ENCODE peak calls at places on chromosome 11, in nine cellular contexts. R is esophagus squamous epithelium, K is iPS DF 6.9, C is HCT116, E is right cardiac atrium, W is cardiac muscle cell, M is fibroblast of lung, G is right lobe of liver, Q is AG04450. O is an unnamed sample. For H3K9me3, the result is how much of the 10 kb centered on the place peaks cover.

GRCh38 chr11:40186401-40187091 is 1272.9 kb downstream of the LRRC4C start:
- DNase-seq in K (no peak), R (no peak), W (no peak), E (no peak), M (no peak), G (no peak), C (no peak), Q (no peak), O (no peak)

GRCh38 chr11:127675602-127676001 is 675.0 kb upstream of the KIRREL3 start:
- DNase-seq in C (no peak), M (peak), R (no peak), G (no peak), K (no peak), E (no peak), W (no peak), Q (no peak), O (no peak)

GRCh38 chr11:69316941-69317340 is 23.0 kb downstream of the MYEOV start:
- DNase-seq in R (no peak), K (no peak), E (no peak), M (no peak), Q (no peak), C (no peak), W (no peak), G (peak), O (no peak)

GRCh38 chr11:11016123-11016522 is 158.3 kb upstream of the ZBED5 start:
- DNase-seq in W (no peak), G (no peak), C (no peak), K (no peak), R (no peak), M (peak), E (no peak), Q (no peak), O (no peak)

GRCh38 chr11:9716275-9717039 is 52.6 kb downstream of the SWAP70 start:
- DNase-seq in G (no peak), Q (peak), E (peak), C (no peak), M (peak), W (no peak), R (no peak), K (no peak), O (peak)

GRCh38 chr11:89381094-89381493 is 110.1 kb downstream of the NOX4 start:
- DNase-seq in E (no peak), C (no peak), W (no peak), M (peak), Q (peak), G (no peak), K (no peak), R (no peak), O (no peak)

GRCh38 chr11:62372871-62373270 is 35.6 kb downstream of the ASRGL1 start:
- DNase-seq in G (no peak), E (no peak), C (no peak), R (no peak), W (no peak), K (no peak), Q (no peak), M (no peak), O (no peak)

GRCh38 chr11:70012134-70012733 is 65.9 kb upstream of the ANO1 start:
- DNase-seq in G (no peak), M (no peak), K (no peak), Q (no peak), C (no peak), R (no peak), W (no peak), E (no peak), O (no peak)

GRCh38 chr11:77173494-77173893 is 45.4 kb downstream of the MYO7A start:
- DNase-seq in K (no peak), Q (no peak), C (no peak), M (no peak), R (no peak), E (no peak), G (peak), W (no peak), O (no peak)

GRCh38 chr11:39432929-39433328 is 2026.5 kb downstream of the LRRC4C start:
- DNase-seq in C (no peak), M (no peak), G (no peak), R (no peak), E (no peak), W (no peak), K (no peak), Q (no peak), O (no peak)

GRCh38 chr11:1674194-1674878 is 22.7 kb upstream of the KRTAP5-6 start:
- DNase-seq in R (no peak), C (no peak), G (no peak), Q (no peak), E (no peak), M (no peak), W (no peak), K (no peak), O (peak)

GRCh38 chr11:57480409-57481137 is 20.2 kb downstream of the RTN4RL2 start:
- DNase-seq in R (no peak), C (no peak), Q (no peak), K (no peak), M (peak), G (peak), E (peak), W (peak), O (peak)

GRCh38 chr11:9571071-9571765 is 2.3 kb upstream of the WEE1 start:
- DNase-seq in M (no peak), R (no peak), W (no peak), Q (no peak), E (no peak), G (no peak), K (no peak), C (no peak), O (no peak)

GRCh38 chr11:62458212-62459002 is 39.6 kb downstream of the SCGB1A1 start:
- DNase-seq in G (no peak), Q (no peak), M (no peak), E (no peak), R (no peak), C (no peak), W (no peak), K (no peak), O (no peak)

GRCh38 chr11:69892986-69893555 is 73.9 kb upstream of the FGF3 start:
- DNase-seq in G (peak), M (no peak), K (no peak), C (no peak), Q (no peak), E (no peak), R (no peak), W (no peak), O (peak)

GRCh38 chr11:44681698-44682097 is 45.1 kb upstream of the TSPAN18 start:
- DNase-seq in W (no peak), C (no peak), E (no peak), R (no peak), G (no peak), M (peak), K (no peak), Q (peak), O (no peak)

GRCh38 chr11:8220261-8221024 is 43.2 kb downstream of the LMO1 start:
- DNase-seq in Q (no peak), C (no peak), M (no peak), K (no peak), W (no peak), E (no peak), R (no peak), G (no peak), O (no peak)

GRCh38 chr11:33329705-33330329 is 72.6 kb downstream of the HIPK3 start:
- DNase-seq in E (peak), W (peak), M (peak), G (no peak), R (no peak), K (peak), Q (peak), C (peak), O (no peak)

GRCh38 chr11:31340903-31341572 is 28.5 kb downstream of the DCDC1 start:
- DNase-seq in C (peak), Q (no peak), M (peak), W (peak), G (no peak), E (no peak), R (no peak), K (peak), O (no peak)

GRCh38 chr11:12392672-12393071 is 15.3 kb downstream of the PARVA start:
- DNase-seq in R (no peak), E (no peak), C (no peak), G (no peak), W (no peak), K (no peak), Q (no peak), M (no peak), O (no peak)

GRCh38 chr11:61718046-61718531 is 34.3 kb upstream of the MYRF start:
- DNase-seq in E (no peak), R (no peak), Q (no peak), M (no peak), G (no peak), C (no peak), K (no peak), W (no peak), O (no peak)

GRCh38 chr11:31355817-31356216 is 13.7 kb downstream of the DCDC1 start:
- DNase-seq in R (no peak), E (no peak), K (no peak), G (no peak), W (no peak), C (no peak), M (no peak), Q (no peak), O (no peak)

GRCh38 chr11:116927163-116927772 is 89.8 kb upstream of the APOA1 start:
- DNase-seq in K (no peak), G (no peak), R (no peak), C (no peak), M (no peak), E (no peak), W (peak), Q (no peak), O (peak)

GRCh38 chr11:61923166-61924015 is 6.0 kb upstream of the RAB3IL1 start:
- DNase-seq in K (no peak), R (no peak), G (peak), C (no peak), E (peak), W (peak), M (peak), Q (peak), O (no peak)

GRCh38 chr11:126354631-126355323 is 709 bp upstream of the ST3GAL4 start:
- DNase-seq in C (no peak), E (no peak), Q (no peak), K (no peak), W (no peak), G (peak), M (no peak), R (no peak), O (no peak)

GRCh38 chr11:83628622-83629347 is 342.6 kb upstream of the CCDC90B start:
- DNase-seq in R (no peak), G (no peak), C (no peak), M (no peak), E (no peak), Q (no peak), W (no peak), K (no peak), O (no peak)

GRCh38 chr11:33920838-33921613 is 29.1 kb upstream of the LMO2 start:
- DNase-seq in M (no peak), W (no peak), E (no peak), Q (no peak), R (no peak), C (no peak), K (no peak), G (no peak), O (no peak)

GRCh38 chr11:103079833-103080232 is 12.1 kb downstream of the DCUN1D5 start:
- DNase-seq in C (no peak), K (no peak), Q (no peak), E (no peak), W (no peak), R (no peak), M (peak), G (no peak), O (no peak)

GRCh38 chr11:61912991-61913698 is 4.2 kb downstream of the RAB3IL1 start:
- DNase-seq in W (no peak), M (no peak), C (no peak), G (peak), R (no peak), Q (no peak), E (no peak), K (no peak), O (peak)

GRCh38 chr11:132466983-132467382 is 1065.3 kb downstream of the OPCML start:
- DNase-seq in M (no peak), K (no peak), R (no peak), E (no peak), C (no peak), W (peak), G (no peak), Q (no peak), O (no peak)

GRCh38 chr11:128424271-128424709 is 163.1 kb downstream of the ETS1 start:
- DNase-seq in W (peak), K (no peak), Q (no peak), E (peak), G (no peak), C (no peak), M (peak), R (no peak), O (no peak)

GRCh38 chr11:16124390-16124789 is 232.0 kb downstream of the SOX6 start:
- DNase-seq in C (no peak), E (no peak), K (no peak), M (no peak), G (no peak), R (no peak), W (no peak), Q (no peak), O (no peak)

GRCh38 chr11:86161373-86162255 is 82.9 kb upstream of the EED start:
- DNase-seq in W (no peak), K (no peak), Q (no peak), G (no peak), E (no peak), M (no peak), R (no peak), C (no peak), O (no peak)

GRCh38 chr11:32962016-32962415 is 53.7 kb upstream of the DEPDC7 start:
- DNase-seq in M (no peak), K (no peak), Q (no peak), E (no peak), R (no peak), G (no peak), W (no peak), C (no peak), O (no peak)

GRCh38 chr11:111631666-111632039 is 29.4 kb downstream of the SIK2 start:
- DNase-seq in M (peak), W (no peak), C (no peak), Q (peak), K (no peak), E (no peak), G (no peak), R (no peak), O (no peak)

GRCh38 chr11:63681208-63682044 is at the start of gene RTN3:
- DNase-seq in G (peak), Q (peak), M (peak), K (peak), C (peak), W (peak), E (peak), R (peak), O (peak)

GRCh38 chr11:116782728-116783127 is 5.1 kb downstream of the ZPR1 start:
- DNase-seq in E (no peak), G (no peak), K (no peak), C (no peak), Q (no peak), W (no peak), R (no peak), M (peak), O (no peak)

GRCh38 chr11:130478881-130479280 is 30.4 kb downstream of the ADAMTS15 start:
- DNase-seq in C (no peak), E (no peak), R (no peak), M (no peak), K (no peak), Q (no peak), W (no peak), G (no peak), O (no peak)

GRCh38 chr11:1796297-1797011 is 32.7 kb upstream of the CTSD start:
- DNase-seq in W (no peak), E (no peak), K (no peak), G (no peak), R (no peak), Q (no peak), M (no peak), C (no peak), O (no peak)

DNA sequence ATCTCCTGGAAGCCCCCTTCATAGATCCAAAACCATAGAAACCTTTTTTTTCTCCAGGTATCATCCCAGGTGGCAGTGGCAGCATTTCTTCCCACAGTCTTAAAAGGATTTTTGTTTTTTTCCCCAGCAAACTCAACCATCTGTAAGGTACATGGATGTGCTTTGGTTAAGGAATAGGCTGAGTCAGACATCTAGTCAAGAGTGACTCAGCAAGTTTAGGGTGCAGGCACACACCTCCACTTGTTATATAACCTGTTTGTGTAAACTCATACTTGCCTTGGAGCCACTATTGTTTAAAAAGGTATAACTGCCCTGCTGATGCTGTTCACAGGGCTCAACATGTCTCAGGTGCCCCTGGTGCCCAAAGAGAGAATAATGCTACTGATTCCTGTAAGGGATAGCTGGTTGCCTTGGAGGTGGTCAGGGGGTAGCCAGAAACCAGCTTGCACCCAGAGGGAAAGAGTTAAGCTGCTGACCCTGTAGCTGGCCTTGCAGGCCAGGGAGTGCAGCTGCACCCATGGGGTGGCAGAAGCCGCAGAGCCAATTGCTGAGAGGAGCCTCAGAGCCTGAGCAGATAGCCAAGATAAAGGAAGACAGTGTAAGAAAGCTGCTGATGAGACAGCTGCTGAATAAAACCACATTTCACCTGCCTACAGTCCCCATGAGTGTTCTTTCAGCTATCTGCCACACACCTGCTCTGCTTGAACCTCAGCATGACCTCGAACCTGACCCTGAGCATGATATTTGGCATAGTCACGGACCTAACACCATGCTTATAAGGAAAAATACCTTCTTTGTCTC is 1726.1 kb upstream of the RAG2 start:
- DNase-seq in E (no peak), G (no peak), K (no peak), C (no peak), W (no peak), M (no peak), R (no peak), Q (no peak), O (no peak)
- H3K9me3 ChIP-seq in E (under half), G (under half), K (under half), C (under half), W (under half), M (under half), R (under half), Q (under half), O (under half)

GRCh38 chr11:46291441-46292143 is 14.1 kb downstream of the CREB3L1 start:
- DNase-seq in C (no peak), W (peak), K (no peak), Q (no peak), G (no peak), M (peak), E (peak), R (no peak), O (no peak)
- H3K9me3 ChIP-seq in C (under half), W (under half), K (under half), Q (under half), G (under half), M (under half), E (under half), R (under half), O (under half)

GRCh38 chr11:71928739-71929443 is at the start of gene RNF121:
- DNase-seq in K (peak), G (peak), M (peak), C (peak), W (peak), R (peak), Q (peak), E (peak), O (peak)

GRCh38 chr11:71933141-71933933 is 4.5 kb downstream of the RNF121 start:
- DNase-seq in W (no peak), K (no peak), R (no peak), G (no peak), M (no peak), E (no peak), C (no peak), Q (no peak), O (no peak)

GRCh38 chr11:71930556-71931244 is 1.9 kb downstream of the RNF121 start:
- DNase-seq in E (no peak), K (no peak), M (no peak), G (no peak), W (no peak), R (no peak), Q (no peak), C (no peak), O (no peak)

GRCh38 chr11:71929491-71929890 is 645 bp downstream of the RNF121 start:
- DNase-seq in R (no peak), Q (no peak), E (no peak), W (no peak), M (no peak), G (no peak), K (no peak), C (no peak), O (no peak)

DNA sequence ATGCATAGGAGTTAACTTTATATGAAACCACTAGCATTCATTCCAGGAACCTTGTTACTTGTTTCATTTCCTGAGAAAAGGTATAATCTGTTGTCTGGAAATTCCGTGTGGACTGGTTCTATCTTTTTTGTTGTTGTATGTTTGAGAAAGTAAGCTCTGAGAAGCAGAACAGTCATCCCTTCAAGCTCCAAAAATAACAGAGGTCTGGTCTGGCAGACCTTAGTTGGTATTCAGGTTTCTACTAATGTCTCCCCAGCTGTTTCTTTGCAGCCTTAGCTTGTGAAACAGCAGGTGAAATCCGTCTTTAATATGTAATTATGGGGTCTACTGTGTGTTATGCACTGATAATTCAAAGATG is 2.4 kb downstream of the RNF121 start:
- DNase-seq in K (no peak), E (no peak), M (no peak), C (no peak), W (no peak), G (no peak), R (no peak), Q (no peak), O (no peak)
- H3K9me3 ChIP-seq in K (under half), E (under half), M (under half), C (under half), W (under half), G (under half), R (under half), Q (under half), O (under half)

GRCh38 chr11:134642206-134642605 is 230.2 kb upstream of the B3GAT1 start:
- DNase-seq in Q (no peak), W (no peak), R (no peak), K (no peak), C (no peak), G (no peak), M (no peak), E (no peak), O (no peak)
- H3K9me3 ChIP-seq in Q (half or more), W (under half), R (under half), K (under half), C (under half), G (under half), M (under half), E (under half), O (under half)

GRCh38 chr11:80162387-80162786 is 721.6 kb upstream of the TENM4 start:
- DNase-seq in W (no peak), G (no peak), C (no peak), K (no peak), M (peak), Q (no peak), E (no peak), R (no peak), O (no peak)
- H3K9me3 ChIP-seq in W (under half), G (under half), C (under half), K (under half), M (under half), Q (under half), E (under half), R (under half), O (under half)

GRCh38 chr11:114617157-114618124 is 21.9 kb upstream of the NXPE4 start:
- DNase-seq in K (no peak), W (no peak), E (no peak), M (no peak), C (no peak), R (no peak), Q (no peak), G (no peak), O (no peak)

GRCh38 chr11:114621950-114622809 is 26.6 kb upstream of the NXPE4 start:
- DNase-seq in R (no peak), G (no peak), K (no peak), C (no peak), E (no peak), Q (no peak), M (no peak), W (no peak), O (no peak)

GRCh38 chr11:114622858-114623257 is 27.3 kb upstream of the NXPE4 start:
- DNase-seq in K (no peak), Q (no peak), G (no peak), M (no peak), W (no peak), R (no peak), E (no peak), C (no peak), O (no peak)

GRCh38 chr11:114621072-114621471 is 25.5 kb upstream of the NXPE4 start:
- DNase-seq in K (no peak), M (no peak), Q (no peak), G (no peak), C (no peak), E (no peak), W (no peak), R (no peak), O (no peak)

GRCh38 chr11:114619659-114620173 is 24.1 kb upstream of the NXPE4 start:
- DNase-seq in E (no peak), R (no peak), G (no peak), W (no peak), K (no peak), M (no peak), Q (no peak), C (no peak), O (no peak)
- H3K9me3 ChIP-seq in E (under half), R (under half), G (under half), W (under half), K (under half), M (under half), Q (under half), C (under half), O (under half)

GRCh38 chr11:41878158-41878557 is 418.7 kb upstream of the LRRC4C start:
- DNase-seq in Q (no peak), W (no peak), M (no peak), G (no peak), R (no peak), K (no peak), C (no peak), E (no peak), O (no peak)

GRCh38 chr11:41879186-41879738 is 419.8 kb upstream of the LRRC4C start:
- DNase-seq in C (no peak), K (no peak), W (no peak), G (no peak), R (no peak), E (no peak), M (no peak), Q (no peak), O (no peak)
- H3K9me3 ChIP-seq in C (under half), K (under half), W (under half), G (under half), R (under half), E (under half), M (under half), Q (under half), O (under half)